ENCODE peak calls at places on chromosomes 3 and 15, in four cellular contexts. E, K, I and X are unnamed samples.

GRCh38 chr15:26433818-26434217 is 339.0 kb downstream of the GABRB3 start:
- DNase-seq in E (no peak), K (no peak), I (no peak), X (no peak)

GRCh38 chr3:126472277-126473006 is 3.2 kb downstream of the ZXDC start:
- DNase-seq in E (peak; percentile 37), K (no peak), I (no peak), X (peak; percentile 7)

GRCh38 chr3:184944221-184944620 is 132.3 kb downstream of the VPS8 start:
- DNase-seq in E (no peak), K (no peak), I (no peak), X (no peak)

GRCh38 chr3:47865192-47865591 is 62.3 kb downstream of the DHX30 start:
- DNase-seq in E (no peak), K (no peak), I (no peak), X (no peak)

GRCh38 chr3:54042259-54042823 is 80.0 kb upstream of the CACNA2D3 start:
- DNase-seq in E (no peak), K (no peak), I (no peak), X (no peak)

GRCh38 chr3:119600732-119601131 is 3.0 kb downstream of the PLA1A start:
- DNase-seq in E (no peak), K (no peak), I (peak; percentile 79), X (peak; percentile 66)

GRCh38 chr3:4376499-4376898 is 73.3 kb downstream of the SETMAR start:
- DNase-seq in E (no peak), K (peak; percentile 55), I (no peak), X (no peak)

GRCh38 chr3:108959017-108959416 is 5.3 kb upstream of the GUCA1C start:
- DNase-seq in E (no peak), K (no peak), I (no peak), X (no peak)

GRCh38 chr3:29914861-29915524 is 634.1 kb downstream of the RBMS3 start:
- DNase-seq in E (no peak), K (no peak), I (no peak), X (no peak)

GRCh38 chr3:176663376-176663775 is 533.9 kb downstream of the TBL1XR1 start:
- DNase-seq in E (no peak), K (no peak), I (no peak), X (no peak)

GRCh38 chr3:48715179-48715800 is 1.7 kb downstream of the IP6K2 start:
- DNase-seq in E (no peak), K (no peak), I (no peak), X (no peak)

GRCh38 chr3:190855151-190855550 is 7.3 kb downstream of the GMNC start:
- DNase-seq in E (no peak), K (no peak), I (no peak), X (no peak)

GRCh38 chr15:69100821-69101220 is 59.6 kb upstream of the GLCE start:
- DNase-seq in E (no peak), K (no peak), I (no peak), X (no peak)

GRCh38 chr3:123749716-123750115 is 134.4 kb downstream of the MYLK start:
- DNase-seq in E (no peak), K (peak; percentile 85), I (no peak), X (no peak)

GRCh38 chr3:66463054-66463631 is 37.7 kb downstream of the LRIG1 start:
- DNase-seq in E (no peak), K (no peak), I (no peak), X (no peak)

GRCh38 chr3:141797819-141798405 is 34.7 kb downstream of the GRK7 start:
- DNase-seq in E (no peak), K (no peak), I (no peak), X (no peak)

GRCh38 chr15:56672721-56673120 is 60.6 kb downstream of the ZNF280D start:
- DNase-seq in E (no peak), K (no peak), I (no peak), X (no peak)

GRCh38 chr3:44893097-44893496 is 18.7 kb downstream of the TGM4 start:
- DNase-seq in E (no peak), K (no peak), I (no peak), X (no peak)

GRCh38 chr3:141235661-141236171 is 4.1 kb downstream of the PXYLP1 start:
- DNase-seq in E (no peak), K (peak; percentile 82), I (no peak), X (no peak)

GRCh38 chr3:184937611-184938010 is 125.6 kb downstream of the VPS8 start:
- DNase-seq in E (no peak), K (no peak), I (no peak), X (no peak)

GRCh38 chr3:31743690-31744089 is 211.0 kb downstream of the STT3B start:
- DNase-seq in E (no peak), K (no peak), I (no peak), X (no peak)

GRCh38 chr3:15755181-15755580 is 42.6 kb downstream of the ANKRD28 start:
- DNase-seq in E (no peak), K (no peak), I (no peak), X (no peak)

GRCh38 chr15:33941279-33942063 is 26.8 kb upstream of the CHRM5 start:
- DNase-seq in E (no peak), K (no peak), I (no peak), X (no peak)

GRCh38 chr3:114527036-114527644 is 233.3 kb downstream of the TIGIT start:
- DNase-seq in E (no peak), K (no peak), I (peak; percentile 3), X (no peak)

GRCh38 chr3:126459763-126460127 is 15.9 kb downstream of the ZXDC start:
- DNase-seq in E (no peak), K (no peak), I (no peak), X (no peak)

GRCh38 chr3:72069543-72069942 is 284.6 kb upstream of the PROK2 start:
- DNase-seq in E (no peak), K (no peak), I (no peak), X (no peak)

GRCh38 chr3:72890166-72890925 is 2.5 kb downstream of the GXYLT2 start:
- DNase-seq in E (no peak), K (no peak), I (no peak), X (no peak)

GRCh38 chr3:66938338-66938963 is 59.7 kb upstream of the KBTBD8 start:
- DNase-seq in E (peak; percentile 29), K (no peak), I (peak; percentile 40), X (peak; percentile 23)

GRCh38 chr3:70989174-70989573 is 594.4 kb downstream of the FOXP1 start:
- DNase-seq in E (no peak), K (no peak), I (no peak), X (no peak)

GRCh38 chr15:75363786-75364185 is 4.6 kb downstream of the MAN2C1 start:
- DNase-seq in E (no peak), K (no peak), I (no peak), X (no peak)

GRCh38 chr3:169811606-169812123 is 1.0 kb upstream of the LRRIQ4 start:
- DNase-seq in E (peak; percentile 12), K (no peak), I (peak; percentile 57), X (peak; percentile 45)

GRCh38 chr15:56977232-56977631 is 58.8 kb downstream of the TCF12 start:
- DNase-seq in E (no peak), K (no peak), I (no peak), X (no peak)

GRCh38 chr15:73021139-73021621 is 31.1 kb upstream of the NEO1 start:
- DNase-seq in E (no peak), K (no peak), I (no peak), X (no peak)

GRCh38 chr3:97882975-97883598 is 61.3 kb downstream of the CRYBG3 start:
- DNase-seq in E (no peak), K (no peak), I (no peak), X (no peak)

GRCh38 chr3:66572938-66573710 is 72.3 kb upstream of the LRIG1 start:
- DNase-seq in E (no peak), K (no peak), I (peak; percentile 35), X (no peak)

GRCh38 chr3:160400631-160401150 is 1.2 kb downstream of the SMC4 start:
- DNase-seq in E (no peak), K (no peak), I (peak; percentile 28), X (no peak)

GRCh38 chr3:161409069-161409468 is 37.8 kb upstream of the SPTSSB start:
- DNase-seq in E (peak; percentile 32), K (no peak), I (peak; percentile 2), X (no peak)

GRCh38 chr3:8767667-8768363 is 1.6 kb downstream of the OXTR start:
- DNase-seq in E (peak; percentile 20), K (peak; percentile 53), I (peak; percentile 67), X (no peak)